ENCODE peak calls at places on chromosomes 2 and 18, in seven cellular contexts. M is ovary; U is cardiac muscle cell; S is CD4-positive, alpha-beta T cell; O is psoas muscle; H is hepatocyte; L is body of pancreas. G is an unnamed sample.

GRCh38 chr18:37341473-37342086 is 224.0 kb downstream of the CELF4 start:
- DNase-seq in M (no peak), U (peak; percentile 10), S (no peak), O (no peak), H (no peak), L (no peak), G (no peak)

GRCh38 chr18:50218432-50219197 is 23.7 kb upstream of the MYO5B start:
- DNase-seq in M (no peak), U (peak; percentile 8), S (peak; percentile 19), O (no peak), H (peak; percentile 30), L (peak; percentile 53), G (peak; percentile 17)

GRCh38 chr2:220499281-220499680 is 871.9 kb downstream of the SLC4A3 start:
- DNase-seq in M (peak; percentile 36), U (peak; percentile 71), S (no peak), O (peak; percentile 63), H (peak; percentile 68), L (no peak), G (no peak)

GRCh38 chr2:74328573-74328972 is 14.6 kb downstream of the SLC4A5 start:
- DNase-seq in M (no peak), U (no peak), S (no peak), O (no peak), H (no peak), L (no peak), G (no peak)

GRCh38 chr2:72211359-72211758 is 63.7 kb upstream of the CYP26B1 start:
- DNase-seq in M (no peak), U (no peak), S (no peak), O (no peak), H (no peak), L (no peak), G (no peak)

GRCh38 chr2:165529130-165529529 is 59.6 kb downstream of the CSRNP3 start:
- DNase-seq in M (no peak), U (no peak), S (no peak), O (no peak), H (no peak), L (no peak), G (no peak)

GRCh38 chr2:239246723-239247122 is 154.1 kb downstream of the HDAC4 start:
- DNase-seq in M (no peak), U (no peak), S (no peak), O (peak; percentile 90), H (no peak), L (peak; percentile 52), G (no peak)

GRCh38 chr2:111100765-111101162 is 19.9 kb upstream of the BCL2L11 start:
- DNase-seq in M (no peak), U (no peak), S (no peak), O (no peak), H (no peak), L (no peak), G (no peak)

GRCh38 chr2:165328272-165328671 is 89.1 kb downstream of the SCN2A start:
- DNase-seq in M (no peak), U (no peak), S (peak; percentile 10), O (no peak), H (no peak), L (no peak), G (no peak)

GRCh38 chr18:44899832-44900231 is 219.1 kb downstream of the SETBP1 start:
- DNase-seq in M (no peak), U (no peak), S (no peak), O (no peak), H (no peak), L (no peak), G (no peak)

GRCh38 chr2:106205488-106205887 is 11.4 kb upstream of the UXS1 start:
- DNase-seq in M (no peak), U (no peak), S (no peak), O (no peak), H (no peak), L (no peak), G (no peak)

GRCh38 chr2:127208313-127208712 is 11.8 kb downstream of the CYP27C1 start:
- DNase-seq in M (no peak), U (peak; percentile 86), S (no peak), O (no peak), H (peak; percentile 40), L (no peak), G (no peak)

GRCh38 chr2:128774320-128775063 is 455.8 kb upstream of the HS6ST1 start:
- DNase-seq in M (peak; percentile 31), U (no peak), S (no peak), O (no peak), H (no peak), L (peak; percentile 12), G (no peak)

GRCh38 chr2:235330775-235331438 is 162.9 kb upstream of the AGAP1 start:
- DNase-seq in M (no peak), U (no peak), S (no peak), O (no peak), H (no peak), L (no peak), G (no peak)

GRCh38 chr2:63052411-63053234 is 2.0 kb downstream of the OTX1 start:
- DNase-seq in M (peak; percentile 31), U (no peak), S (no peak), O (no peak), H (no peak), L (no peak), G (peak; percentile 16)

GRCh38 chr2:19187323-19188020 is 171.0 kb downstream of the OSR1 start:
- DNase-seq in M (no peak), U (peak; percentile 18), S (no peak), O (no peak), H (no peak), L (no peak), G (no peak)

GRCh38 chr18:61869631-61870030 is 23.2 kb downstream of the RNF152 start:
- DNase-seq in M (no peak), U (no peak), S (no peak), O (no peak), H (no peak), L (no peak), G (no peak)

GRCh38 chr2:113240915-113241911 is 37.5 kb downstream of the PAX8 start:
- DNase-seq in M (peak; percentile 50), U (no peak), S (no peak), O (peak; percentile 83), H (peak; percentile 90), L (no peak), G (no peak)

GRCh38 chr2:116668691-116669090 is 1145.8 kb upstream of the DDX18 start:
- DNase-seq in M (no peak), U (no peak), S (no peak), O (no peak), H (no peak), L (no peak), G (no peak)

GRCh38 chr2:21422050-21422449 is 298.3 kb downstream of the TDRD15 start:
- DNase-seq in M (peak; percentile 49), U (peak; percentile 67), S (no peak), O (no peak), H (peak; percentile 51), L (no peak), G (peak; percentile 85)
- TF ChIP-seq CTCF in M (no peak), U (no peak), S (no peak), O (no peak), H (peak; percentile 48), L (no peak), G (peak; percentile 71)

GRCh38 chr2:181656450-181657261 is at the start of gene CERKL:
- DNase-seq in M (no peak), U (peak; percentile 60), S (no peak), O (peak; percentile 44), H (peak; percentile 66), L (peak; percentile 41), G (peak; percentile 43)
- TF ChIP-seq CTCF in M (no peak), U (peak; percentile 11), S (no peak), O (no peak), H (no peak), L (no peak), G (no peak)

GRCh38 chr2:120224735-120225548 is 1.7 kb upstream of the TMEM185B start:
- DNase-seq in M (peak; percentile 22), U (no peak), S (no peak), O (peak; percentile 34), H (no peak), L (no peak), G (no peak)

GRCh38 chr2:120224256-120224655 is 1.1 kb upstream of the TMEM185B start:
- DNase-seq in M (peak; percentile 36), U (no peak), S (no peak), O (peak; percentile 45), H (no peak), L (no peak), G (no peak)

GRCh38 chr2:120221616-120222015 is 1.6 kb downstream of the TMEM185B start:
- DNase-seq in M (no peak), U (no peak), S (no peak), O (no peak), H (no peak), L (no peak), G (no peak)

GRCh38 chr2:120222186-120223033 is 790 bp downstream of the TMEM185B start:
- DNase-seq in M (no peak), U (no peak), S (no peak), O (no peak), H (no peak), L (no peak), G (no peak)

DNA sequence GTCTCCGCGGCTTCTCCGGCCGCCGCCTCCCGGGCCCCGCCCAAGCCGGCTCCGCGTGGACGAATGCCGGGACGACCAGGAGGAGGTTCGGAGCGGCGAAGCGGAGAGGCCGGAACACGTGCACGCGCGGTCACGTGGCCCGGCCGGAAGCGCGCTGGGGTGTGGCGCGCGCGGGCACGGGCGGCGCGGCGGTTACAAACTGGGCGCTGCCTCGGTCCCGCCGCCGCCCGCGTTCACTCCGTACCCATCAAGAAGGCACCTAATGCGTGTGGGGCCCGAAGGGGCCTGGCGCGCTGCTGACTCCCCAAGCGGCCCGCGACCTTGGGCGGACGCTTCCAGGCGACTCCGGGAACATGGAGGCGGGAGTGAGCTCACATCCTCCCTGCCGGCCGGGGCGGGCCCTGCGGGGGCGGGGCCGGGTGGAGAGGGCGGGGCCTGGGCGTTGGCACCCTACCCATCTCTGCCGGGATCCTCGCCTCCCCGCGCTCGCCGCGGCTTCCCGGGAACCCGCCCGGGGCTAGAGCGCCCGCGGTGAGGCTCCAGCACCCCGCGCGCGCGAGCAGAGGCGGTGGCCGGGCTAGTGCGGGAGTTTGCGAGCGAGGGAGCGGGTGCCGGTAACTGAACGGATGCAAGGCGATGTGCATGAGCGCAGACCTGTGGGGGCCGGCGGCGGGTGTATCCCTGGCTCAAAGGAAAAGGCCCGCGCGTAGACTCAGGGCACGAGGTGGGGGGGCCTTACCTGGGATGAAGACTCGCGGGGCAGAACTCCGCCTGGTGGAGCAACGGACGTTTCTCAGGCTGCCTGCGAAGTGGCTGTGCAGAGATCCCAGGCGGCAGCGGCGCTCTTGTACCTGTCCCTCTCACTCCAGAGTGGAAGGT is at the start of gene TMEM185B:
- DNase-seq in M (peak; percentile 95), U (peak; percentile 85), S (peak; percentile 82), O (peak; percentile 95), H (peak; percentile 93), L (peak; percentile 93), G (peak; percentile 85)
- TF ChIP-seq CTCF in M (peak; percentile 24), U (peak; percentile 34), S (no peak), O (peak; percentile 11), H (peak; percentile 44), L (peak; percentile 53), G (peak; percentile 18)

GRCh38 chr2:142170847-142171246 is 40.0 kb upstream of the LRP1B start:
- DNase-seq in M (no peak), U (no peak), S (no peak), O (no peak), H (no peak), L (no peak), G (no peak)

DNA sequence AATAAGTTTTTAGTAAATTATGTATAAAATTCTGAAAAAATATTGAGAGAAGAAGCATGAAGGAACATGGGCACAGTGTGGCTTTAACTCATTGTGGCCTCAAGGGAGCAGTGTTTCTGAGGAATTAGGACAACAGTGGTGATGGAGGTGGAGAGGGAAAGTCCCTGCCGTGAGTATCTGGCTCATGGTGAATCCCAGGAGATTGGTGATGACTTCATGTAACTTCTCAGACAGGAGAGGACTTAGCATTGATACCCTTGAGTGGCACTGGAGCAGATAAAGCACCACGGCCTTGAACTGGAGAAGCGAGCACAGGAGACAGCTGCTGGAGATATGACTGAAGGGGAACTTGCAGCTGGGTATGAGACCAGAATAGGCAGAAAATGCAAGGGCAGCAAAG is 35.0 kb upstream of the LRP1B start:
- DNase-seq in M (no peak), U (peak; percentile 55), S (no peak), O (no peak), H (peak; percentile 61), L (no peak), G (peak; percentile 26)
- TF ChIP-seq CTCF in M (no peak), U (peak; percentile 44), S (no peak), O (no peak), H (peak; percentile 52), L (peak; percentile 15), G (no peak)